ENCODE peak calls at places on chromosome 10, in four cellular contexts. S is RPMI7951, U is AG09309, C is lower leg skin. N is an unnamed sample.

GRCh38 chr10:124649209-124649608 is 95.0 kb downstream of the FAM53B start:
- DNase-seq in S (no peak), U (no peak), C (no peak), N (no peak)

GRCh38 chr10:77268721-77269120 is 368.9 kb downstream of the KCNMA1 start:
- DNase-seq in S (no peak), U (no peak), C (no peak), N (peak; percentile 51)

GRCh38 chr10:92574545-92575377 is 868 bp upstream of the IDE start:
- DNase-seq in S (no peak), U (no peak), C (no peak), N (peak; percentile 6)

GRCh38 chr10:103197891-103198290 is 4.8 kb upstream of the NT5C2 start:
- DNase-seq in S (no peak), U (no peak), C (no peak), N (no peak)

GRCh38 chr10:96794786-96795733 is 37.0 kb upstream of the LCOR start:
- DNase-seq in S (peak; percentile 1), U (peak; percentile 40), C (no peak), N (peak; percentile 1)

GRCh38 chr10:69387500-69387899 is 29.2 kb downstream of the TACR2 start:
- DNase-seq in S (no peak), U (no peak), C (no peak), N (no peak)

GRCh38 chr10:131943021-131943814 is 38.5 kb downstream of the BNIP3 start:
- DNase-seq in S (no peak), U (no peak), C (peak; percentile 68), N (peak; percentile 71)

GRCh38 chr10:80945267-80945880 is 407.7 kb downstream of the SH2D4B start:
- DNase-seq in S (no peak), U (no peak), C (no peak), N (peak; percentile 68)

GRCh38 chr10:12252882-12253546 is 57.0 kb downstream of the CDC123 start:
- DNase-seq in S (peak; percentile 7), U (no peak), C (peak; percentile 14), N (peak; percentile 56)

N was measured in neural progenitor cell.